ENCODE peak calls at places on chromosomes 6 and 20, in seven cellular contexts. B is mesendoderm, L is SJSA1, Q is left lung, G is GM23338, C is pancreas, D is neuronal stem cell. R is an unnamed sample. For H3K4me1 and H3K36me3, the result is how much of the 10 kb centered on the place peaks cover.

GRCh38 chr20:63009044-63009961 is 2.5 kb upstream of the BHLHE23 start:
- DNase-seq in B (peak), L (peak), Q (peak), G (peak), C (peak), D (peak), R (peak)

GRCh38 chr6:42407379-42407778 is 44.3 kb downstream of the TRERF1 start:
- DNase-seq in B (peak), L (peak), Q (no peak), G (no peak), C (no peak), D (no peak), R (no peak)

GRCh38 chr20:62651285-62652021 is 9.2 kb downstream of the SLCO4A1 start:
- DNase-seq in B (no peak), L (no peak), Q (no peak), G (peak), C (no peak), D (no peak), R (peak)

GRCh38 chr6:45697605-45698004 is 318.1 kb downstream of the CLIC5 start:
- DNase-seq in B (peak), L (peak), Q (no peak), G (no peak), C (no peak), D (peak), R (no peak)

GRCh38 chr20:20353574-20353973 is 14.3 kb upstream of the INSM1 start:
- DNase-seq in B (no peak), L (no peak), Q (no peak), G (no peak), C (no peak), D (no peak), R (no peak)

GRCh38 chr6:102944475-102944874 is 1551.0 kb downstream of the GRIK2 start:
- DNase-seq in B (no peak), L (no peak), Q (no peak), G (no peak), C (no peak), D (no peak), R (no peak)

GRCh38 chr6:81814365-81815109 is 62.1 kb upstream of the TENT5A start:
- DNase-seq in B (no peak), L (no peak), Q (no peak), G (no peak), C (no peak), D (no peak), R (no peak)

GRCh38 chr6:24910331-24910849 is 25.4 kb downstream of the RIPOR2 start:
- DNase-seq in B (peak), L (peak), Q (peak), G (peak), C (no peak), D (no peak), R (peak)

GRCh38 chr20:46642265-46642942 is 8.9 kb downstream of the SLC13A3 start:
- DNase-seq in B (no peak), L (no peak), Q (no peak), G (no peak), C (no peak), D (no peak), R (no peak)

GRCh38 chr6:153484056-153484455 is 353.0 kb upstream of the RGS17 start:
- DNase-seq in B (no peak), L (no peak), Q (no peak), G (no peak), C (no peak), D (peak), R (no peak)

GRCh38 chr6:140062042-140063041 is 687.9 kb upstream of the CITED2 start:
- DNase-seq in B (peak), L (peak), Q (no peak), G (no peak), C (no peak), D (no peak), R (no peak)

GRCh38 chr6:96814581-96814980 is 22.7 kb downstream of the GPR63 start:
- DNase-seq in B (no peak), L (no peak), Q (no peak), G (no peak), C (no peak), D (no peak), R (no peak)

GRCh38 chr20:21516861-21517565 is 3.1 kb upstream of the NKX2-2 start:
- DNase-seq in B (peak), L (no peak), Q (peak), G (peak), C (no peak), D (no peak), R (no peak)

GRCh38 chr6:26205625-26206574 is 118.7 kb downstream of the HFE start:
- DNase-seq in B (peak), L (peak), Q (no peak), G (peak), C (no peak), D (no peak), R (no peak)

GRCh38 chr6:149140137-149140909 is 177.2 kb upstream of the TAB2 start:
- DNase-seq in B (no peak), L (no peak), Q (peak), G (no peak), C (no peak), D (no peak), R (peak)

GRCh38 chr6:484086-484728 is 92.7 kb downstream of the IRF4 start:
- DNase-seq in B (no peak), L (no peak), Q (no peak), G (no peak), C (no peak), D (no peak), R (no peak)

GRCh38 chr6:22569281-22570184 is at the start of gene HDGFL1:
- DNase-seq in B (no peak), L (no peak), Q (peak), G (peak), C (peak), D (no peak), R (no peak)

GRCh38 chr6:9467746-9468145 is 947.1 kb downstream of the TFAP2A start:
- DNase-seq in B (no peak), L (peak), Q (no peak), G (no peak), C (no peak), D (no peak), R (no peak)

GRCh38 chr6:33586108-33586640 is 6.1 kb upstream of the BAK1 start:
- DNase-seq in B (no peak), L (no peak), Q (no peak), G (no peak), C (no peak), D (no peak), R (no peak)

GRCh38 chr6:128710305-128710704 is 172.6 kb upstream of the LAMA2 start:
- DNase-seq in B (no peak), L (peak), Q (no peak), G (no peak), C (no peak), D (no peak), R (no peak)

GRCh38 chr6:83463886-83464285 is 33.0 kb upstream of the ME1 start:
- DNase-seq in B (no peak), L (no peak), Q (no peak), G (no peak), C (no peak), D (no peak), R (no peak)

GRCh38 chr6:170238741-170239565 is 51.9 kb downstream of the DLL1 start:
- DNase-seq in B (no peak), L (no peak), Q (peak), G (no peak), C (no peak), D (no peak), R (no peak)
- H3K4me1 ChIP-seq in B (under half), L (under half), Q (under half), G (under half), C (under half), D (under half), R (under half)

GRCh38 chr20:25222461-25223178 is 25.3 kb upstream of the PYGB start:
- DNase-seq in B (no peak), L (no peak), Q (no peak), G (no peak), C (no peak), D (no peak), R (no peak)
- H3K36me3 ChIP-seq in B (under half), L (half or more), Q (half or more), G (under half), C (under half), D (under half), R (under half)

DNA sequence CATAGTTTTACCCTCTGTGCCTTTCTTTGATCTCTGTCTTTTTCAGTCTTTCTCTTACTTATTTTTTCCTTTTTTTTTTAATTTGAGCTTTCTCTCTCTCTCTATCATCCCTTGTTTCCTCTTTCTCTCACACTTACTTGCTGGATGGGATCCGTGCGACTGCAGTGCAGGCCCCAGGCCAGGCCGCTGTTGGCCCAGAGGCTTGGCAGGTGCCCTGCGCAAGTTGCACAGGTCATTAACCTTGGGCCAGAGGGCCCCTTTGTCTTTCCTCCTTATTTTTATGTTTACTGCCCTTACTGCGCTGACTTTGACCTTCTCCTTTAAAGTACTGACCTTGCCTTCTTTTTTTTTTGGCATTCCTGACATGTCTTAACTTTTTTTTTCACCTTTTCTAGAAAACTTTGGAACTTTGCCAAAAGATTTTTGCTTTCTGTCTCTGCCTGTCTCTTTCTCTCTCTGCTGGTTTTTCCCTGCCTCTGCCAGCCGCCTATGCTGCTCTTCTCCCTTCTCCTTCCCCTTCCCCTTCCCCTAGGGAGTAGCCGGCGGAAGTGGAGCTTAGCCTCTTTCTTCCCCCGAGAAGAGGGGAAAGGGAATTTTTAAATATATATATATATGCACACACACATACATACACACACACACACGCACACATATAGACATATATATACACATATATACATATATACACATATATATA is 59.7 kb upstream of the CDH4 start:
- DNase-seq in B (no peak), L (no peak), Q (no peak), G (no peak), C (no peak), D (no peak), R (no peak)
- H3K4me3 ChIP-seq in B (no peak), L (no peak), Q (no peak), G (no peak), C (no peak), D (no peak), R (no peak)

DNA sequence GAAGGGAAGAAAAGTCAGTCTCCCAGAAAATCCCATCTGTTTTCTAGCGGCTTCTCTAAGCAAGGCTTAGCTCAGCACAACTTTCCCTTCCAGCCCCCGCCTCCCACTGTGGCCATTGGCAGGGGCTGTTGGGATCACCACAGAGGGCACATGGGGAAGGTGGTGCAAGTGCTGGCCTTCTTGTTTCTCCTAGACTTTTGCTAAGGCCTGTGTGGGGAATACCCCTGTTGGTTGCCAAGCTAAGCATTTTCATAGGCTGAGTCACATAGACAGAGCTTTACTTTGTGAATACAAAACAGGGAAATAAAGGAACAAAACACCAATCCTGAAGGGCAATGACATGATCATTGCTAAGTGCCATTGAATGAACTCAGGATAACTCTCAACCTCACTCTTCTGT is 32.4 kb upstream of the TIAM2 start:
- DNase-seq in B (no peak), L (peak), Q (no peak), G (no peak), C (no peak), D (no peak), R (no peak)
- H3K4me1 ChIP-seq in B (under half), L (under half), Q (under half), G (under half), C (under half), D (under half), R (under half)

GRCh38 chr6:169230322-169230665 is 23.4 kb downstream of the THBS2 start:
- DNase-seq in B (no peak), L (no peak), Q (no peak), G (no peak), C (no peak), D (no peak), R (no peak)
- H3K36me3 ChIP-seq in B (under half), L (under half), Q (under half), G (under half), C (under half), D (under half), R (under half)

DNA sequence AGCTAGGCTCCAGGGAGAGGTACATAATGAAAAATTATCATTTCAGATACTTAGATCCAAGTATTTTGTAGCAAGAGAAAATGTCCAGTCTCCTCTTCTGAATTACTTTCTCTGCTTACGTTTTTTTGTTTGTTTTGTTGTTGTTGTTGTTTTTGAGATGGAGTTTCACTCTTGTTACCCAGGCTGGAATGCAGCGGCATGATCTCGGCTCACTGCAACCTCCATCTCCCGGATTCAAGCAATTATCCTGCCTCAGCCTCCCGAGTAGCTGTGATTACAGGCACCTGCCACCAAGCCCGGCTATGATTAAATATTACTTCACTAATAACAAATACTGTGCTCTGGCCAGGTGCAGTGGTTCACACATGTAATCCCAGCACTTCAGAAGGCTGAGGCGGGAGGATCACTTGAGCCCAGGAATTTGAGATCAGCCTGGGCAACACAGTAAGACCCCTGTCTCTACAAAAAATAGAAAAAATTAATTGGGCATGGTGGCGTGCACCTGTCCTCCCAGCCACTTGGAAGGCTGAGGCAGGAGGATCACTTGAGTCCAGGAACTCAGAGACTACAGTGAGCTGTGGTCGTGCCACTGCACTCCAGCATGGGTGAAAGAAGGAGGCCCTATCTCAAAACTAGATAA is 155.0 kb upstream of the JARID2 start:
- DNase-seq in B (no peak), L (no peak), Q (no peak), G (no peak), C (no peak), D (no peak), R (no peak)
- H3K4me3 ChIP-seq in B (no peak), L (no peak), Q (no peak), G (no peak), C (no peak), D (no peak), R (no peak)

R was measured in naive thymus-derived CD4-positive, alpha-beta T cell.